ENCODE peak calls at places on chromosomes 11 and 22, in four cellular contexts. Y is GM12878, K is K562, W is SK-N-SH. B is an unnamed sample.

GRCh38 chr11:123357990-123358827 is 71.9 kb upstream of the GRAMD1B start:
- DNase-seq in K (no peak), W (peak; percentile 82), Y (peak; percentile 34), B (no peak)

GRCh38 chr11:1012291-1012690 is 24.2 kb downstream of the MUC6 start:
- DNase-seq in W (no peak), Y (no peak), K (no peak), B (no peak)

GRCh38 chr11:14132312-14132711 is 169.8 kb downstream of the SPON1 start:
- DNase-seq in W (peak; percentile 44), K (no peak), Y (no peak), B (no peak)

GRCh38 chr11:85627332-85627997 is at the start of gene DLG2:
- DNase-seq in W (peak; percentile 21), Y (no peak), K (no peak), B (no peak)

GRCh38 chr22:46057206-46057605 is 80.2 kb upstream of the WNT7B start:
- DNase-seq in K (no peak), Y (no peak), W (no peak), B (no peak)

GRCh38 chr11:7548659-7549283 is 35.0 kb downstream of the PPFIBP2 start:
- DNase-seq in K (no peak), W (no peak), Y (no peak), B (peak; percentile 25)

GRCh38 chr22:47205081-47205491 is 442.6 kb downstream of the TBC1D22A start:
- DNase-seq in W (no peak), Y (no peak), K (no peak), B (no peak)

GRCh38 chr11:108392364-108392763 is 75.0 kb downstream of the C11orf65 start:
- DNase-seq in W (no peak), Y (no peak), K (no peak), B (no peak)

GRCh38 chr11:125102544-125102943 is 8.9 kb downstream of the TMEM218 start:
- DNase-seq in Y (peak; percentile 7), W (no peak), K (no peak), B (no peak)

GRCh38 chr11:70833011-70833410 is 419.4 kb downstream of the SHANK2 start:
- DNase-seq in W (no peak), K (no peak), Y (no peak), B (no peak)

GRCh38 chr11:11010624-11011127 is 152.8 kb upstream of the ZBED5 start:
- DNase-seq in K (no peak), Y (no peak), W (peak; percentile 45), B (peak; percentile 16)

GRCh38 chr22:36762687-36763260 is 13.1 kb downstream of the IFT27 start:
- DNase-seq in Y (no peak), W (no peak), K (no peak), B (no peak)

GRCh38 chr11:64245797-64246623 is 733 bp downstream of the PPP1R14B start:
- DNase-seq in Y (no peak), W (peak; percentile 58), K (peak; percentile 47), B (peak; percentile 58)
- TF ChIP-seq SMC3 in Y (no peak), W (no peak), K (no peak), B (no peak)

GRCh38 chr11:65111537-65112225 is at the start of gene TM7SF2:
- DNase-seq in W (peak; percentile 98), Y (no peak), K (peak; percentile 96), B (peak; percentile 93)

GRCh38 chr11:65113839-65114238 is 2.2 kb downstream of the TM7SF2 start:
- DNase-seq in Y (no peak), K (no peak), W (no peak), B (no peak)

GRCh38 chr11:65112226-65112550 is 516 bp downstream of the TM7SF2 start:
- DNase-seq in K (no peak), W (no peak), Y (no peak), B (no peak)

GRCh38 chr11:65113361-65113756 is 1.7 kb downstream of the TM7SF2 start:
- DNase-seq in W (peak; percentile 63), Y (no peak), K (peak; percentile 23), B (no peak)

DNA sequence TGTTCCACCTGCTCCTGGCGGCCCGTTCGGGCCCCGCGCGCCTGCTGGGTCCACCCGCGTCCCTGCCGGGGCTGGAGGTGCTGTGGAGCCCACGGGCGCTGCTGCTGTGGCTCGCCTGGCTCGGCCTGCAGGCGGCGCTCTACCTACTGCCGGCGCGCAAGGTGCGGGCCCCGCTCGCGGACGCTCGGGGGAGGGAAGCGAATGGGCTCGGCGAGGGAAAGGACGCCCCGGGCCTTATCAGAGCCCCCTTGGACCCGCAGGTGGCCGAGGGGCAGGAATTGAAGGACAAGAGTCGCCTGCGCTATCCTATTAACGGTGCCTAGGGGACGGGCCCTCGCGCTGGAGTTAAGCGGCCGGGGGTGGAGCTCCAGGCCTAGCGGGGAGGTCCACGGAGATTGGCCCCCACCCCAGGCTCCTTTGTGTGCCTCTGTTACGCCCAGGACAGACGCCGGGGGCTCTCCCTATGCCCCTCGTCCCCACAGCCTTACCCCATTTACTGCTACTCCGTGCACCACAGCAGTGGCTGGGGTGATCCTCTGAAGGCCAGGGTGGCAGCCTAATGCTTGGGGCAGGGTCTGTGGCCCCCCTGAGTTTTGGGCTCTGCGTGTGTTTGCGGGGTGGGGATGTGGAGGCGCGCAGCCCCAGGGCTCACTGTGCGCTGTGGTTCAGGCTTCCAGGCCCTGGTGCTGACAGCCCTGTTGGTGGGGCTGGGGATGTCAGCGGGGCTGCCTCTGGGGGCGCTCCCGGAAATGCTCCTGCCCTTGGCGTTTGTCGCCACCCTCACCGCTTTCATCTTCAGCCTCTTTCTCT is 1.1 kb downstream of the TM7SF2 start:
- DNase-seq in Y (no peak), W (peak; percentile 85), K (peak; percentile 68), B (peak; percentile 41)
- TF ChIP-seq GABPA in Y (no peak), W (no peak), K (peak; percentile 27), B (no peak)

DNA sequence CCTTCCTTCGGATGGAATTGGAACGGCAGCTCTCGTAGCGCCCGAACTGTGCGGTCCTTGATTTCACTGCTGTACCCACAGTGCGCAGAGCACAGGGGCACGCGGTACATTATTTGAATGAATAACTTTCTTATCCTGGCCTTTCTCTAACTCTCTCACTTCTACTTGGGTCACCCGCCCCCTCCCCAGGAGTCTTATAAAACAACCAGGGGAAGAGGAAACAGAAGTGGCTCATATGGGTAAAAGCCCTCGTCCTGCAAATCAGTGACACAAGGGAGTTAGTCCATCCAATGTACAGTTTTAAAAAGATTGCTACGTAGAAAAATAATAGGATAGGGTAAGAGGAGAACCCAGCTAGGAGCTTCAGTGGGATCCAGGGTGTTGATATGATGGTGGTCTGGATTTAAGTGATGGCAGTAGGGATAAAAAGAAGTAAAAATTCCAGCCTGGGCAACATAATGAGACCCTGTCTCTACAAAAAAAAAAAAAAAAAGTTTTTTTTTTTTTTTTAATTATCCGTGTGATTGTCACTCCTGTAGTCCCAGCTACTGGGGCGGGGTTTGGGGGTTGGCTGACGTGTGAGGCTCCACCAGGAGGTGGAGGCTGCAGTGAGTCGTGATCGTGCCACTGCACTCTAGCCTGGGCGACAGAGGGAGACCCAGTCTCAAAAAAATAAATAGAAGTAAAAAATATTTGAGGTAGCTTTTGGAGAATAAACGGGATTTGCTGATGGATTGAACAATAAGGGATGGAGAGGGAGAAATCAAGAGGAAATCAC is 7.1 kb upstream of the L3MBTL2 start:
- DNase-seq in W (peak; percentile 48), Y (no peak), K (peak; percentile 29), B (no peak)
- TF ChIP-seq JUND in W (no peak), Y (no peak), K (no peak), B (no peak)

DNA sequence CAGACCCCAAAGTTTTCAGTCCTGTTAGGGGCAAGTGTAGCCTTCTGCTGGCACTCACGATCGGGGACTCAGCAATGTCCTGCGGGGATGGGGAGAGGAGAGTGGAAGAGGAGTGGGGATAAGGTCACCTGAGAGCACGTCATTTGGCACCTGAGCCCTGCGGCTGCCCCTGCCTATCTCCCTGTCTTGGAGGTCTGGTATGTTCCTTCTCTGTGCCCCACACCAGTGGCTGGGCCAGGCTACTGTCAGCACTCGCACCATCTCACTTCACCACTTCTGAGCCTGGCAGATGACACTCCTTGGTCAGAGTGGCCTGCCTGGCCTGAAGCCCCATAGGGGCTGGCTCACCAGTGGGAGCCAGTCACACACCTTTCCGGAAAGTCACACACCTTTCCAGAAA is 20.1 kb upstream of the CHADL start:
- DNase-seq in W (no peak), K (no peak), Y (no peak), B (no peak)
- TF ChIP-seq SMC3 in W (no peak), K (no peak), Y (no peak), B (no peak)

GRCh38 chr11:100735949-100736675 is 49.0 kb downstream of the ARHGAP42 start:
- DNase-seq in Y (no peak), W (no peak), K (no peak), B (no peak)

GRCh38 chr11:100738701-100739100 is 51.6 kb downstream of the ARHGAP42 start:
- DNase-seq in W (no peak), Y (no peak), K (no peak), B (no peak)

GRCh38 chr11:100741866-100742625 is 55.0 kb downstream of the ARHGAP42 start:
- DNase-seq in K (no peak), W (no peak), Y (no peak), B (no peak)

GRCh38 chr11:100740440-100740839 is 53.4 kb downstream of the ARHGAP42 start:
- DNase-seq in K (no peak), Y (no peak), W (no peak), B (no peak)

GRCh38 chr11:100739636-100740035 is 52.5 kb downstream of the ARHGAP42 start:
- DNase-seq in Y (no peak), K (no peak), W (no peak), B (peak; percentile 40)
- TF ChIP-seq GABPA in Y (no peak), K (no peak), W (no peak), B (no peak)

GRCh38 chr11:126375726-126376125 is 20.2 kb downstream of the ST3GAL4 start:
- DNase-seq in W (no peak), K (no peak), Y (no peak), B (no peak)
- TF ChIP-seq JUND in W (no peak), K (no peak), Y (no peak), B (no peak)

B was measured in HepG2.